ENCODE peak calls at places on chromosomes 5 and 9, in seven cellular contexts. Y is choroid plexus epithelial cell, J is fibroblast of the aortic adventitia, S is cardiac fibroblast, Z is AG09309, C is left ventricle myocardium inferior, L is GM23338. X is an unnamed sample.

GRCh38 chr9:99590879-99591278 is 230.8 kb upstream of the NR4A3 start:
- DNase-seq in Y (no peak), J (no peak), S (no peak), Z (no peak), C (no peak), L (no peak), X (no peak)

GRCh38 chr9:80602291-80602690 is 1030.5 kb downstream of the TLE4 start:
- DNase-seq in Y (no peak), J (no peak), S (no peak), Z (no peak), C (no peak), L (no peak), X (no peak)

GRCh38 chr9:119905706-119906105 is 536.5 kb upstream of the BRINP1 start:
- DNase-seq in Y (no peak), J (no peak), S (no peak), Z (no peak), C (no peak), L (no peak), X (no peak)

GRCh38 chr5:175393922-175394321 is 50.1 kb downstream of the DRD1 start:
- DNase-seq in Y (no peak), J (no peak), S (no peak), Z (no peak), C (no peak), L (no peak), X (no peak)

GRCh38 chr9:127197861-127198430 is 66.6 kb upstream of the GARNL3 start:
- DNase-seq in Y (peak), J (peak), S (peak), Z (no peak), C (peak), L (no peak), X (no peak)

GRCh38 chr5:37771203-37771611 is 68.6 kb downstream of the GDNF start:
- DNase-seq in Y (peak), J (no peak), S (no peak), Z (no peak), C (no peak), L (no peak), X (no peak)

GRCh38 chr9:120931278-120932085 is 4.9 kb upstream of the TRAF1 start:
- DNase-seq in Y (peak), J (peak), S (peak), Z (no peak), C (no peak), L (no peak), X (peak)

GRCh38 chr9:4174781-4175180 is 125.1 kb downstream of the GLIS3 start:
- DNase-seq in Y (no peak), J (no peak), S (no peak), Z (no peak), C (no peak), L (no peak), X (no peak)

GRCh38 chr5:161585798-161586197 is 39.3 kb upstream of the GABRB2 start:
- DNase-seq in Y (no peak), J (no peak), S (no peak), Z (no peak), C (no peak), L (no peak), X (no peak)

GRCh38 chr9:89376286-89376685 is 58.0 kb downstream of the SECISBP2 start:
- DNase-seq in Y (no peak), J (no peak), S (no peak), Z (no peak), C (no peak), L (no peak), X (no peak)
- H3K4me3 ChIP-seq in Y (no peak), J (no peak), S (no peak), Z (no peak), C (no peak), L (no peak), X (no peak)

DNA sequence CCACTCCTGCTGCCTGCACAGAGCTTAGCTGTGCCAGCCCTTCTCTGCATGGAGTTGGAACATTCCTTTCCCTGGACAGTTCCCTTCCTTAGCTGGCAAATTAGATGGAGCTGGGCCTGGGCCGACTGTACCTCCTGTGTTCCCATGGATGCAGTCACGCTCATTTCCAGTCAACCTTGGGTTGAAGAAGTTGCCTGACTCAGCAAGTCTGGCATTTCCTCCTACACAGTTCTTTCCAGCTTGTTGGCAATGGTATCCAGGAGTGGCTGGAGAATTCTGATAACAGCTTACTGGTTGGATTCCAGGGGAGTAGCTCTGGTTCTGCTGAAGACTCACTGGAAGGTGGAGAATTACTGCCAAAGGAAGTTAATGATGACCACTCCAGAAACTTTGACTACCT is 9.2 kb upstream of the TAF1L start:
- DNase-seq in Y (peak), J (peak), S (peak), Z (peak), C (no peak), L (no peak), X (peak)
- TF ChIP-seq CTCF in Y (no peak), J (no peak), S (no peak), Z (no peak), C (no peak), L (no peak), X (no peak)

GRCh38 chr5:131256507-131256823 is 7.4 kb upstream of the CDC42SE2 start:
- DNase-seq in Y (no peak), J (no peak), S (no peak), Z (no peak), C (no peak), L (no peak), X (no peak)
- H3K4me3 ChIP-seq in Y (no peak), J (no peak), S (no peak), Z (no peak), C (no peak), L (no peak), X (no peak)

GRCh38 chr9:24242599-24242998 is 303.1 kb downstream of the IZUMO3 start:
- DNase-seq in Y (no peak), J (no peak), S (no peak), Z (no peak), C (no peak), L (no peak), X (no peak)

DNA sequence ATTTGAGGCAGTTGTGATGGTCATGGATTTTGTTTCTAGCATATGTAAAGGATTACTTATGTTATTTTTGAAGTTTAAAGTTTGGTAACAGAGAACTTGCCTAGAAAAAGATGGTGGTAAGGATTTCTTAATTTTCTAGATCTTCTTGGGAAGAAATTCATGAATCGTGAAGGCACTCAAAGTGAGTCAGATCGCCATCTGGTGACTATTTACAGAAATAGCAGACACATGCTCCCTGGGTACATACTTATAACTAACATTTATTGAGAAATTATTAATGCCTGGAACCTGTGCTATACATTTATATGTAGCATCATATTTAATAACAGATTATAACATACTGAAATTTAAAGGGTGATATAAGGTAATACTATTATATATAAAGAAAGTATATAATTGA is 299.7 kb downstream of the IZUMO3 start:
- DNase-seq in Y (peak), J (peak), S (peak), Z (no peak), C (no peak), L (peak), X (peak)
- TF ChIP-seq CTCF in Y (peak), J (peak), S (peak), Z (peak), C (no peak), L (peak), X (peak)

GRCh38 chr9:37290366-37290765 is 132.1 kb upstream of the GRHPR start:
- DNase-seq in Y (no peak), J (no peak), S (no peak), Z (no peak), C (no peak), L (no peak), X (no peak)
- H3K4me3 ChIP-seq in Y (no peak), J (no peak), S (peak), Z (no peak), C (no peak), L (no peak), X (no peak)

DNA sequence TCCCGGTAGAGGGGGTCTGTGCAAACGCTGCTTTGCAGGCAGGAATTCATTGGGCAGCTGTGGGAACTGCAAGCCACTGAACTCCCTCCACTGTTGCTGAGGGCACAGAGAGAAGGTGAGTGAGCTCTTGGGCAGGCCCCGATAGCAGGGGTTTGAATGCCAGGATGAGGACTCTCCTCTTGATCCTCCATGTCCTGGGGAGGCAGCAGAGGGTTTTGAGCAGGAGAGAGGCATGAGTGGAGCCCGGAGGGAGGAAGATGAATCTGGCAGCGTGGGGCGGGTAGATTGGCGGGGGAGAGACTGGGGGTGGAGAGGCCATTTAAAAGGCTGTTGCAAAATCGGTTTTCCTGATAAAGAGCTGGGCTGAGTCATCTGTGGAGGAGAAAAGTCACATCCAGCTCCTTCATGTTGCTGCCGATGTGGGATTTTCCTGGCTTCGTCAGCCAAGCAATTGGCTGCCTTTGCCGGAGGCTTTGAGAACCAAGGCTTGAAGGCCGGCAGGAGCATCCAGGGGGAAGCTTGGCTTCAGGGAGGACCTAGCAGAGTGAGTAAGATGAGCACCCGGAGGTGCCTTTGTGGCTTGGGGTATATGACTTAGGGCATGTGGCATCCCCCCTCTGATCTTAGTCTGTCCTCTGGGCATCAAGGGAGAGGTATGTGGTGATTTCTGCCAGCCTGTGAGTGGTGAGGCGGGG is at the start of gene SYNPO:
- DNase-seq in Y (peak), J (peak), S (peak), Z (peak), C (peak), L (no peak), X (peak)
- TF ChIP-seq CTCF in Y (peak), J (no peak), S (no peak), Z (peak), C (no peak), L (no peak), X (no peak)

GRCh38 chr5:154487541-154487940 is 9.5 kb upstream of the HAND1 start:
- DNase-seq in Y (no peak), J (no peak), S (no peak), Z (no peak), C (no peak), L (no peak), X (no peak)
- H3K4me3 ChIP-seq in Y (no peak), J (no peak), S (no peak), Z (no peak), C (no peak), L (no peak), X (no peak)

X was measured in epithelial cell of esophagus.